ENCODE peak calls at places on chromosome 15, in six cellular contexts. I is midbrain; N is T47D; L is stimulated activated CD4-positive, alpha-beta T cell treated with anti-CD3 and anti-CD28 coated beads, Interleukin-15, amount 100 ng/mL, for 48 hours; T is nephron progenitor cell; X is bronchial epithelial cell. V is an unnamed sample.
A peak's percentile ranks its signal among the peaks of the same experiment; 100 is the strongest.

GRCh38 chr15:39124925-39125625 is 455.8 kb upstream of the THBS1 start:
- DNase-seq in L (no peak), N (no peak), I (no peak), T (no peak), X (peak; percentile 65), V (no peak)

GRCh38 chr15:45847645-45848044 is 212.8 kb downstream of the SQOR start:
- DNase-seq in X (no peak), N (no peak), T (no peak), L (no peak), I (no peak), V (no peak)

GRCh38 chr15:96273317-96274086 is 57.0 kb upstream of the NR2F2 start:
- DNase-seq in I (no peak), N (no peak), X (peak; percentile 100), L (peak; percentile 7), T (no peak), V (no peak)

GRCh38 chr15:67997996-67998395 is 56.1 kb upstream of the PIAS1 start:
- DNase-seq in I (no peak), X (peak; percentile 94), T (no peak), L (no peak), N (no peak), V (no peak)

GRCh38 chr15:92809880-92810361 is 90.2 kb upstream of the CHD2 start:
- DNase-seq in I (peak; percentile 71), L (no peak), N (no peak), T (no peak), X (no peak), V (no peak)

GRCh38 chr15:34240537-34240936 is 15.7 kb downstream of the EMC4 start:
- DNase-seq in I (no peak), N (no peak), L (no peak), T (no peak), X (peak; percentile 27), V (no peak)

GRCh38 chr15:90031231-90031791 is 30.2 kb downstream of the ZNF710 start:
- DNase-seq in I (peak; percentile 23), T (no peak), L (no peak), N (no peak), X (peak; percentile 70), V (no peak)

GRCh38 chr15:64149424-64150235 is 1.9 kb upstream of the SNX22 start:
- DNase-seq in N (no peak), X (peak; percentile 40), T (no peak), L (no peak), I (no peak), V (no peak)

GRCh38 chr15:75836953-75837321 is 6.3 kb upstream of the UBE2Q2 start:
- DNase-seq in I (no peak), L (peak; percentile 22), T (no peak), N (no peak), X (peak; percentile 88), V (no peak)

GRCh38 chr15:31857194-31857593 is 173.1 kb upstream of the CHRNA7 start:
- DNase-seq in I (no peak), X (no peak), N (no peak), L (no peak), T (no peak), V (no peak)

GRCh38 chr15:36898522-36899126 is 201.7 kb downstream of the MEIS2 start:
- DNase-seq in T (no peak), L (no peak), X (no peak), N (no peak), I (no peak), V (no peak)

V was measured in LNCaP clone FGC.